ENCODE peak calls at places on chromosomes 11 and 22, in four cellular contexts. B is GM06990, F is neural progenitor cell, W is MM.1S. X is an unnamed sample.

GRCh38 chr11:1946812-1947480 is at the start of gene MRPL23:
- DNase-seq in B (no peak), F (no peak), W (no peak), X (no peak)

GRCh38 chr22:26702906-26703830 is 45.8 kb downstream of the MIAT start:
- DNase-seq in B (no peak), F (no peak), W (no peak), X (no peak)

GRCh38 chr11:69930081-69931059 is 111.2 kb upstream of the FGF3 start:
- DNase-seq in B (no peak), F (no peak), W (no peak), X (no peak)

GRCh38 chr11:64319421-64319761 is 1.5 kb downstream of the PRDX5 start:
- DNase-seq in B (no peak), F (no peak), W (no peak), X (no peak)

GRCh38 chr22:39311592-39312400 is 7.6 kb downstream of the RPL3 start:
- DNase-seq in B (peak), F (no peak), W (no peak), X (no peak)

GRCh38 chr11:26276798-26277424 is 55.0 kb upstream of the ANO3 start:
- DNase-seq in B (no peak), F (peak), W (peak), X (peak)

GRCh38 chr11:103525069-103525468 is 415.8 kb downstream of the DYNC2H1 start:
- DNase-seq in B (no peak), F (no peak), W (no peak), X (no peak)

GRCh38 chr11:32891657-32892354 is 805 bp upstream of the QSER1 start:
- DNase-seq in B (no peak), F (no peak), W (no peak), X (no peak)

GRCh38 chr22:46984751-46985506 is 222.5 kb downstream of the TBC1D22A start:
- DNase-seq in B (no peak), F (no peak), W (no peak), X (no peak)

GRCh38 chr11:83865636-83866461 is 579.7 kb upstream of the CCDC90B start:
- DNase-seq in B (no peak), F (no peak), W (no peak), X (no peak)

GRCh38 chr11:108522318-108522717 is 24.1 kb upstream of the POGLUT3 start:
- DNase-seq in B (no peak), F (no peak), W (no peak), X (no peak)

GRCh38 chr22:49972163-49973017 is 11.8 kb downstream of the PIM3 start:
- DNase-seq in B (peak), F (no peak), W (peak), X (no peak)

GRCh38 chr11:48036466-48036865 is 56.1 kb downstream of the PTPRJ start:
- DNase-seq in B (no peak), F (no peak), W (no peak), X (no peak)

GRCh38 chr11:44418438-44418795 is 108.5 kb upstream of the ALX4 start:
- DNase-seq in B (no peak), F (no peak), W (no peak), X (no peak)

GRCh38 chr22:46104881-46105493 is 45.3 kb upstream of the PPARA start:
- DNase-seq in B (no peak), F (no peak), W (no peak), X (no peak)

GRCh38 chr22:31083377-31083768 is 2.3 kb downstream of the SMTN start:
- DNase-seq in B (no peak), F (no peak), W (no peak), X (no peak)

GRCh38 chr11:123525072-123525471 is 95.0 kb downstream of the GRAMD1B start:
- DNase-seq in B (no peak), F (no peak), W (no peak), X (no peak)

GRCh38 chr22:19961868-19962245 is 20.2 kb upstream of the TXNRD2 start:
- DNase-seq in B (no peak), F (no peak), W (no peak), X (no peak)

GRCh38 chr11:127071606-127072005 is 71.0 kb upstream of the KIRREL3 start:
- DNase-seq in B (no peak), F (no peak), W (no peak), X (no peak)

GRCh38 chr11:64100345-64100744 is 64.6 kb downstream of the FLRT1 start:
- DNase-seq in B (peak), F (no peak), W (no peak), X (peak)

GRCh38 chr11:47980907-47981621 is 705 bp downstream of the PTPRJ start:
- DNase-seq in B (peak), F (peak), W (peak), X (peak)

GRCh38 chr22:43796567-43796966 is 15.5 kb downstream of the EFCAB6 start:
- DNase-seq in B (no peak), F (peak), W (no peak), X (no peak)

GRCh38 chr11:64924910-64925284 is 408 bp downstream of the PPP2R5B start:
- DNase-seq in B (no peak), F (peak), W (no peak), X (peak)

DNA sequence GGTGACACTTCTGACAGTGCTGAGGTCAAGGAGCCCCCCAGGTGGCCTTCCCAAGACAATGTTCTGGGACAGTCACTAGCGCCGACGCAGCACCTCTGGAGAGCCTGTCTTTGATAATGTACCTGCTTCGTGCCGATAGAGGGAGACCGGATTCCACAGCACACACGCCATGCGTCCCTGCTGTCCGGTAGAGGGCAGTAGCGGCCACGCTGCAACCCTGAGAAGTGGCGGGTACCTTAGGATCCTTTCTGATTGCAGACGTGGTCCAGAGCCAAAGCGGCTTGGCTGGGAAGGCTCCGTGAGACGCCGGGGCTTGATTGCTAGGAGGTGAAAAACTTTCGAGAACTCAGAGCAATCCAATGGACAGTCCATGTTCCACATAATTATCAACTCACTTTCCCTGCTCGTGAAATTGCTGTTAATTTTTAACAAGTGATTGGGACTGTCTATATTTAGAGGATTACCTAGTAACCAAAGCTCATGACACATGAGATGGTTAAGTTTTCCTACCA is 11.4 kb upstream of the BARX2 start:
- DNase-seq in B (peak), F (peak), W (peak), X (peak)
- TF ChIP-seq CTCF in B (peak), F (peak), W (peak), X (peak)

GRCh38 chr11:131070365-131070764 is 154.1 kb upstream of the SNX19 start:
- DNase-seq in B (no peak), F (no peak), W (no peak), X (no peak)

GRCh38 chr11:131063638-131064037 is 147.4 kb upstream of the SNX19 start:
- DNase-seq in B (no peak), F (peak), W (no peak), X (no peak)

GRCh38 chr11:131065435-131066295 is 149.4 kb upstream of the SNX19 start:
- DNase-seq in B (no peak), F (no peak), W (no peak), X (no peak)

GRCh38 chr11:131064373-131064991 is 148.2 kb upstream of the SNX19 start:
- DNase-seq in B (peak), F (peak), W (peak), X (peak)

DNA sequence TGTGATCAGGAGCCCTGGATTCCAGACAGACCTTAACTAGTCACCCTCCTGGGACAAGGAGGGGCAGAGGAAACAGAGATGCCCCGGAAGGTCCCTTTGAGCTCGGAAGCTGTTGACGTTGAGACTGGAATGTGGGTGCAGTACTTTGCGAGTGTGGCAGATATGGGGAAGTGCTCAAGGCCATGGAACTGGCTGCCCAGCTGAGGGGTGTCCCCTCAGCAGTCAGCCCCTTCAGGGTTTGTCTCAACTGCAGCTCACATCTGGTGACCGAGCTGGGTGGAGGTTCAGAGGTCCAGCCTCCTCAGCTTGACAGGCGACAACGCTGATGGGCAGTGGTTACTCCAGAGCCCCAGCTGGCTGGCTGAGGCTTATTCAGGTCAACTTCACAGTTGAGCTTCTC is 150.3 kb upstream of the SNX19 start:
- DNase-seq in B (no peak), F (no peak), W (no peak), X (no peak)
- TF ChIP-seq CTCF in B (no peak), F (no peak), W (no peak), X (no peak)

GRCh38 chr11:119545978-119546915 is 123.3 kb upstream of the THY1 start:
- DNase-seq in B (no peak), F (no peak), W (no peak), X (no peak)
- TF ChIP-seq CTCF in B (no peak), F (no peak), W (no peak), X (no peak)

GRCh38 chr11:81887671-81888070 is 846.0 kb downstream of the FAM181B start:
- DNase-seq in B (no peak), F (no peak), W (no peak), X (no peak)
- TF ChIP-seq CTCF in B (no peak), F (no peak), W (no peak), X (no peak)

DNA sequence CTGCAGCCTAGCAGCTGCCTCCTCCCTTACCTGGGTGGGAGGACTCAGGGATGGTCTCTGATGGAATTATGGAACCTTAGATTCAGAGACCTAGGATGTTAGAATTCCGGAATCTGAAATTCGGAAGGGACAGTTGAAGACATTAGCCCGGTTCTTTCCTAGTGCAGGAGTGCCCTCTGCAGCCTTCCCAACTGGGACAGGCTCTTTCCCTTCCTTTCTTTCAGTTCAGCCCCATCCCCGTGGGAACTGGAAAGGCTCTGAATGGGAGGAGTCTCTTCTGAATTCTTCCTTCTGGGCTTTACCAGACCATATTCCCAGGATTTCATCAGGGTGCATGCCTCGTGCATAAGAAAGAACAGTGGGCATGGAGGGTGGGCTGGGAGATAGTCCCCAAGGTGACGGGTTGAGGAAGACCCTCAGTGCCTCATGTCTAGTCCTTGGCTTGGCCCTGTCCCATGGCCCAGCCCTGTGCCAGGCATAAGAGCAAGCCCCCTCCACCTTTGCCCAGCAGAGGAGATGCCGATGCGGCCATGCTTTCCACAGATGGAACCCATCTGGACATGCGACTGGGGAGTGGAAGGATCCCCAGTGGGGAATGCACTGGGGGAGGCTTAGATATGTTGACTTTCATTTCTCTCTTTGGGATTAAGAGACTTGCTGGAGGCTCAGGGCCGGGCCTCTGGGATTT is 14.4 kb downstream of the DNAJB13 start:
- DNase-seq in B (no peak), F (peak), W (no peak), X (peak)
- TF ChIP-seq CTCF in B (no peak), F (no peak), W (no peak), X (no peak)

GRCh38 chr11:91293119-91293518 is 931.5 kb upstream of the FAT3 start:
- DNase-seq in B (no peak), F (no peak), W (no peak), X (no peak)

GRCh38 chr11:91299980-91300379 is 924.6 kb upstream of the FAT3 start:
- DNase-seq in B (no peak), F (no peak), W (peak), X (peak)

GRCh38 chr11:91295591-91295990 is 929.0 kb upstream of the FAT3 start:
- DNase-seq in B (no peak), F (no peak), W (no peak), X (peak)

GRCh38 chr11:91296628-91297027 is 928.0 kb upstream of the FAT3 start:
- DNase-seq in B (no peak), F (no peak), W (no peak), X (no peak)
- TF ChIP-seq CTCF in B (no peak), F (no peak), W (no peak), X (no peak)

GRCh38 chr11:612201-612960 is 3.4 kb downstream of the IRF7 start:
- DNase-seq in B (no peak), F (peak), W (no peak), X (no peak)
- TF ChIP-seq CTCF in B (peak), F (peak), W (peak), X (peak)

GRCh38 chr22:24101966-24102365 is 79.3 kb upstream of the SUSD2 start:
- DNase-seq in B (no peak), F (no peak), W (no peak), X (no peak)
- TF ChIP-seq CTCF in B (peak), F (no peak), W (no peak), X (no peak)